ENCODE peak calls at places on chromosomes 16 and 17, in six cellular contexts. One of them, this sample, is unnamed.

GRCh38 chr16:11575223-11575589 is 11.5 kb downstream of the LITAF start:
- DNase-seq in H7: no peak
- DNase-seq in Karpas-422: no peak
- DNase-seq in Right ventricle myocardium superior: no peak
- DNase-seq in astrocyte of the spinal cord: no peak
- DNase-seq in mesothelial cell of epicardium: no peak
- DNase-seq in this sample: no peak

GRCh38 chr17:10631048-10631700 is 25.9 kb downstream of the MYH3 start:
- DNase-seq in H7: peak
- DNase-seq in Karpas-422: peak
- DNase-seq in Right ventricle myocardium superior: no peak
- DNase-seq in astrocyte of the spinal cord: peak
- DNase-seq in mesothelial cell of epicardium: peak
- DNase-seq in this sample: peak

GRCh38 chr16:80369559-80369958 is 171.2 kb upstream of the DYNLRB2 start:
- DNase-seq in H7: peak
- DNase-seq in Karpas-422: no peak
- DNase-seq in Right ventricle myocardium superior: peak
- DNase-seq in astrocyte of the spinal cord: peak
- DNase-seq in mesothelial cell of epicardium: peak
- DNase-seq in this sample: peak

GRCh38 chr17:77404812-77405581 is 264.2 kb downstream of the SEC14L1 start:
- DNase-seq in H7: no peak
- DNase-seq in Karpas-422: peak
- DNase-seq in Right ventricle myocardium superior: peak
- DNase-seq in astrocyte of the spinal cord: peak
- DNase-seq in mesothelial cell of epicardium: no peak
- DNase-seq in this sample: no peak

GRCh38 chr16:23521037-23521743 is 10.9 kb upstream of the GGA2 start:
- DNase-seq in H7: no peak
- DNase-seq in Karpas-422: peak
- DNase-seq in Right ventricle myocardium superior: no peak
- DNase-seq in astrocyte of the spinal cord: no peak
- DNase-seq in mesothelial cell of epicardium: no peak
- DNase-seq in this sample: no peak

GRCh38 chr16:34803683-34804416 is 1344.4 kb downstream of the TP53TG3F start:
- DNase-seq in H7: peak
- DNase-seq in Karpas-422: no peak
- DNase-seq in Right ventricle myocardium superior: peak
- DNase-seq in astrocyte of the spinal cord: no peak
- DNase-seq in mesothelial cell of epicardium: no peak
- DNase-seq in this sample: no peak

GRCh38 chr16:81831722-81832126 is 52.6 kb downstream of the PLCG2 start:
- DNase-seq in H7: peak
- DNase-seq in Karpas-422: peak
- DNase-seq in Right ventricle myocardium superior: peak
- DNase-seq in astrocyte of the spinal cord: no peak
- DNase-seq in mesothelial cell of epicardium: no peak
- DNase-seq in this sample: no peak

GRCh38 chr16:8818499-8819270 is 21.0 kb downstream of the PMM2 start:
- DNase-seq in H7: no peak
- DNase-seq in Karpas-422: no peak
- DNase-seq in Right ventricle myocardium superior: no peak
- DNase-seq in astrocyte of the spinal cord: no peak
- DNase-seq in mesothelial cell of epicardium: no peak
- DNase-seq in this sample: no peak

GRCh38 chr17:77746391-77746790 is 212.1 kb upstream of the TNRC6C start:
- DNase-seq in H7: no peak
- DNase-seq in Karpas-422: no peak
- DNase-seq in Right ventricle myocardium superior: no peak
- DNase-seq in astrocyte of the spinal cord: no peak
- DNase-seq in mesothelial cell of epicardium: no peak
- DNase-seq in this sample: no peak

GRCh38 chr16:2768403-2769089 is 8.5 kb downstream of the ELOB start:
- DNase-seq in H7: peak
- DNase-seq in Karpas-422: no peak
- DNase-seq in Right ventricle myocardium superior: peak
- DNase-seq in astrocyte of the spinal cord: no peak
- DNase-seq in mesothelial cell of epicardium: no peak
- DNase-seq in this sample: no peak

GRCh38 chr16:1789643-1790045 is 3.9 kb downstream of the IGFALS start:
- DNase-seq in H7: peak
- DNase-seq in Karpas-422: no peak
- DNase-seq in Right ventricle myocardium superior: no peak
- DNase-seq in astrocyte of the spinal cord: no peak
- DNase-seq in mesothelial cell of epicardium: no peak
- DNase-seq in this sample: no peak

GRCh38 chr17:18183334-18184142 is at the start of gene ALKBH5:
- DNase-seq in H7: peak
- DNase-seq in Karpas-422: peak
- DNase-seq in Right ventricle myocardium superior: peak
- DNase-seq in astrocyte of the spinal cord: peak
- DNase-seq in mesothelial cell of epicardium: peak
- DNase-seq in this sample: peak

GRCh38 chr17:3613139-3613538 is 3.9 kb upstream of the TRPV1 start:
- DNase-seq in H7: no peak
- DNase-seq in Karpas-422: no peak
- DNase-seq in Right ventricle myocardium superior: no peak
- DNase-seq in astrocyte of the spinal cord: no peak
- DNase-seq in mesothelial cell of epicardium: no peak
- DNase-seq in this sample: no peak

GRCh38 chr16:2486645-2487516 is 12.0 kb downstream of the TBC1D24 start:
- DNase-seq in H7: peak
- DNase-seq in Karpas-422: peak
- DNase-seq in Right ventricle myocardium superior: peak
- DNase-seq in astrocyte of the spinal cord: no peak
- DNase-seq in mesothelial cell of epicardium: no peak
- DNase-seq in this sample: peak

GRCh38 chr17:68594552-68594951 is 6.6 kb downstream of the FAM20A start:
- DNase-seq in H7: no peak
- DNase-seq in Karpas-422: no peak
- DNase-seq in Right ventricle myocardium superior: no peak
- DNase-seq in astrocyte of the spinal cord: no peak
- DNase-seq in mesothelial cell of epicardium: no peak
- DNase-seq in this sample: no peak

GRCh38 chr17:13474073-13474800 is 127.5 kb downstream of the HS3ST3A1 start:
- DNase-seq in H7: no peak
- DNase-seq in Karpas-422: no peak
- DNase-seq in Right ventricle myocardium superior: no peak
- DNase-seq in astrocyte of the spinal cord: peak
- DNase-seq in mesothelial cell of epicardium: no peak
- DNase-seq in this sample: no peak

GRCh38 chr16:72362972-72363371 is 191.0 kb upstream of the PMFBP1 start:
- DNase-seq in H7: no peak
- DNase-seq in Karpas-422: no peak
- DNase-seq in Right ventricle myocardium superior: no peak
- DNase-seq in astrocyte of the spinal cord: peak
- DNase-seq in mesothelial cell of epicardium: no peak
- DNase-seq in this sample: no peak